ENCODE peak calls at places on chromosomes 3 and 15, in seven cellular contexts. L is H9, F is IMR-90, Y is mesenchymal stem cell, Q is neuronal stem cell, R is H1, C is mesendoderm. I is an unnamed sample.

GRCh38 chr3:184361532-184361931 is at the start of the genes CLCN2 and POLR2H:
- DNase-seq in Q (peak), C (peak), F (peak), L (peak), R (peak), Y (peak), I (no peak)

GRCh38 chr3:31185004-31185357 is 290.5 kb upstream of the GADL1 start:
- DNase-seq in Q (no peak), F (no peak), L (no peak), R (no peak), C (no peak), Y (no peak), I (no peak)

GRCh38 chr15:33476908-33477307 is 166.1 kb downstream of the RYR3 start:
- DNase-seq in F (no peak), Q (no peak), L (no peak), C (no peak), R (no peak), Y (no peak), I (no peak)

GRCh38 chr15:70094690-70095311 is 2.9 kb downstream of the TLE3 start:
- DNase-seq in F (no peak), Q (no peak), C (no peak), L (no peak), R (no peak), Y (peak), I (no peak)

GRCh38 chr15:50764331-50765201 is 940 bp downstream of the SPPL2A start:
- DNase-seq in Q (no peak), C (no peak), L (no peak), R (no peak), F (peak), Y (peak), I (no peak)

GRCh38 chr3:67923796-67924195 is 269.4 kb upstream of the SUCLG2 start:
- DNase-seq in F (no peak), L (no peak), Y (no peak), R (no peak), Q (no peak), C (no peak), I (peak)

GRCh38 chr15:99177679-99178078 is 71.7 kb downstream of the TTC23 start:
- DNase-seq in Q (no peak), Y (no peak), R (no peak), F (no peak), C (no peak), L (no peak), I (peak)

GRCh38 chr3:150237490-150237889 is 170.6 kb upstream of the TSC22D2 start:
- DNase-seq in Q (no peak), R (no peak), C (no peak), L (no peak), F (peak), Y (peak), I (no peak)

GRCh38 chr3:117651271-117651670 is 941.7 kb downstream of the TUSC7 start:
- DNase-seq in Y (no peak), L (no peak), F (no peak), R (no peak), C (no peak), Q (no peak), I (no peak)

GRCh38 chr15:34318277-34319079 is 19.1 kb downstream of the SLC12A6 start:
- DNase-seq in C (peak), Y (peak), L (peak), Q (peak), R (peak), F (peak), I (peak)

GRCh38 chr15:80202641-80203360 is 49.2 kb downstream of the CTXND1 start:
- DNase-seq in Y (no peak), R (peak), L (no peak), F (no peak), C (no peak), Q (no peak), I (peak)

GRCh38 chr3:105866656-105867653 is 1.9 kb downstream of the CBLB start:
- DNase-seq in C (no peak), L (no peak), F (peak), Y (peak), Q (no peak), R (no peak), I (peak)

GRCh38 chr15:35737521-35737920 is 191.6 kb upstream of the DPH6 start:
- DNase-seq in F (peak), R (no peak), C (no peak), Q (no peak), Y (no peak), L (no peak), I (no peak)

GRCh38 chr3:179093807-179094206 is 22.2 kb upstream of the ZMAT3 start:
- DNase-seq in C (peak), F (peak), R (no peak), L (no peak), Q (no peak), Y (peak), I (no peak)

GRCh38 chr3:79960594-79960993 is 192.8 kb upstream of the ROBO1 start:
- DNase-seq in C (no peak), R (no peak), Q (no peak), F (no peak), Y (no peak), L (no peak), I (no peak)

GRCh38 chr15:79030470-79030869 is 60.1 kb downstream of the RASGRF1 start:
- DNase-seq in Q (no peak), F (no peak), R (no peak), Y (no peak), C (peak), L (no peak), I (no peak)

GRCh38 chr3:123344175-123344908 is 104.5 kb downstream of the ADCY5 start:
- DNase-seq in Y (peak), R (no peak), L (peak), Q (no peak), F (peak), C (peak), I (no peak)

GRCh38 chr3:126129408-126129891 is 45.5 kb upstream of the SLC41A3 start:
- DNase-seq in Y (no peak), Q (no peak), L (peak), R (peak), F (peak), C (no peak), I (no peak)

GRCh38 chr3:28840976-28841376 is 439.9 kb upstream of the RBMS3 start:
- DNase-seq in R (no peak), Y (no peak), F (no peak), Q (no peak), C (no peak), L (no peak), I (no peak)

GRCh38 chr3:28835751-28836150 is 445.1 kb upstream of the RBMS3 start:
- DNase-seq in Y (no peak), F (peak), C (peak), R (no peak), Q (no peak), L (peak), I (no peak)

GRCh38 chr3:28841436-28841835 is 439.4 kb upstream of the RBMS3 start:
- DNase-seq in Y (no peak), R (no peak), C (no peak), L (no peak), Q (no peak), F (no peak), I (no peak)

GRCh38 chr3:28835249-28835648 is 445.6 kb upstream of the RBMS3 start:
- DNase-seq in Q (no peak), F (no peak), R (no peak), Y (no peak), L (no peak), C (peak), I (no peak)

DNA sequence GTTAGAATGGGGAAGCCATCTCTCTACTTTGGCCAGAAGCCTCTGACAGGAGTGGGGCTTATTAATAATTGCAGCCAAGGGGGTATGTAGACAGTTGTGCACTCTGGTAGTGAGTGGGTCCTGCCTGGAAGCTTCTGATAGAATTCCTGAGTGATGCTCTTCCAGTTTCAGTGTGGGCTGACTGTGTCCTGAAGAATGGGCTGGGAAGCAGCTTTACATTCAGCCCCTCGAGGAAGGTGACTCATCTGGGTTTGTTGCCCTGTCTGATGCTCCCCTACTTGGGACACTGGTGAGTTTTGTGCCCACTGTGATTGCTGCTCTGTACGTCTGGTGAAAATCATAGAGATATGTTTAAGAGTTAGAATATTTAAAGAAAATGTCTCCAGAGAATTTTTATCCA is 444.7 kb upstream of the RBMS3 start:
- DNase-seq in R (no peak), Y (peak), L (no peak), C (peak), Q (no peak), F (no peak), I (no peak)
- H3K23ac ChIP-seq in R (no peak), Y (no peak), L (no peak), C (no peak), Q (no peak), F (no peak), I (no peak)

DNA sequence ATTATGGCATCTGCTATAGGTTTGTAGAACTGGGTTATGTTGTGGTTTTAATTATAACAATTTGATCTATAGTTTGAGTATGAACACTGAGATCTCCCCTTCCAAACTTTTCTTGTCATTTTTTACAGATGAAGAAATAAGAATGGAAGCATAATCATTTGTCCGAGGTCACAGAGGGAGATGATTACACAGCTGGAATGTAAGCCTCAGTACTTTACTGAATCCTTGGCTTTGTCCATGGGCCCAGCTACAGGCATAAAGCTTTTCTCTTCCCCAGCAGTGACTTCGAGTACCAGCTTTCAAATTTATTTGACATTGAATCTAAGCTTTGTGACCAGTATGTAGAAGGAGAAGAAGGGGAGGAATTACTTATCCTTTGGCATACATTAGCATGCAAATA is 80.8 kb upstream of the DCBLD2 start:
- DNase-seq in Y (no peak), C (no peak), Q (no peak), R (no peak), L (no peak), F (peak), I (no peak)
- H3K23ac ChIP-seq in Y (no peak), C (no peak), Q (no peak), R (no peak), L (no peak), F (peak), I (no peak)

GRCh38 chr3:76352848-76353130 is 567.4 kb upstream of the ZNF717 start:
- DNase-seq in Q (no peak), R (no peak), L (no peak), F (no peak), C (no peak), Y (no peak), I (no peak)
- H3K23ac ChIP-seq in Q (no peak), R (no peak), L (no peak), F (no peak), C (no peak), Y (no peak), I (no peak)

GRCh38 chr15:83833569-83833968 is 179.6 kb downstream of the ADAMTSL3 start:
- DNase-seq in C (no peak), F (no peak), L (no peak), R (no peak), Q (no peak), Y (no peak), I (no peak)
- H3K23ac ChIP-seq in C (no peak), F (no peak), L (no peak), R (no peak), Q (no peak), Y (no peak), I (no peak)

GRCh38 chr3:2921903-2922302 is 188.3 kb downstream of the IL5RA start:
- DNase-seq in C (peak), Y (peak), L (no peak), Q (no peak), F (no peak), R (no peak), I (no peak)
- H3K23ac ChIP-seq in C (no peak), Y (no peak), L (no peak), Q (no peak), F (no peak), R (no peak), I (no peak)

I was measured in trophoblast cell.